ENCODE peak calls at places on chromosomes 4 and X, in four cellular contexts. K is GM12891, L is HepG2, R is H1. O is an unnamed sample.

GRCh38 chrX:39149761-39150160 is 348.5 kb downstream of the MID1IP1 start:
- DNase-seq in K (no peak), R (no peak), L (peak; percentile 3), O (no peak)

GRCh38 chrX:122582280-122582679 is 601.8 kb upstream of the GRIA3 start:
- DNase-seq in R (no peak), K (no peak), L (no peak), O (no peak)

GRCh38 chr4:185215261-185215660 is 5.9 kb downstream of the SNX25 start:
- DNase-seq in K (no peak), L (no peak), R (no peak), O (no peak)

GRCh38 chr4:163693211-163693610 is 198.7 kb downstream of the TMA16 start:
- DNase-seq in L (no peak), K (no peak), R (no peak), O (no peak)

GRCh38 chr4:122119739-122120138 is 32.4 kb upstream of the BLTP1 start:
- DNase-seq in K (no peak), R (no peak), L (no peak), O (no peak)

GRCh38 chrX:48972214-48973164 is 845 bp upstream of the KCND1 start:
- DNase-seq in R (no peak), K (peak; percentile 30), L (peak; percentile 16), O (no peak)

GRCh38 chr4:101075536-101075935 is 271.8 kb downstream of the PPP3CA start:
- DNase-seq in R (no peak), K (no peak), L (no peak), O (no peak)

GRCh38 chr4:109294006-109294405 is 8.5 kb downstream of the COL25A1 start:
- DNase-seq in K (no peak), L (peak; percentile 15), R (no peak), O (no peak)

GRCh38 chr4:125123710-125124109 is 191.0 kb upstream of the FAT4 start:
- DNase-seq in K (no peak), R (no peak), L (no peak), O (no peak)

GRCh38 chr4:121237069-121237399 is 72.9 kb upstream of the TNIP3 start:
- DNase-seq in K (no peak), L (no peak), R (no peak), O (no peak)

GRCh38 chr4:13329340-13329850 is 154.7 kb downstream of the RAB28 start:
- DNase-seq in K (no peak), R (no peak), L (no peak), O (no peak)

GRCh38 chr4:13329963-13330362 is 154.2 kb downstream of the RAB28 start:
- DNase-seq in K (no peak), R (no peak), L (no peak), O (no peak)

GRCh38 chr4:13327991-13328390 is 156.1 kb downstream of the RAB28 start:
- DNase-seq in R (no peak), L (no peak), K (no peak), O (no peak)

GRCh38 chr4:13325744-13326143 is 158.4 kb downstream of the RAB28 start:
- DNase-seq in L (peak; percentile 56), R (no peak), K (no peak), O (no peak)

GRCh38 chr4:13328591-13328990 is 155.5 kb downstream of the RAB28 start:
- DNase-seq in K (no peak), R (no peak), L (no peak), O (no peak)
- TF ChIP-seq TAF1 in K (no peak), R (no peak), L (no peak), O (no peak)

DNA sequence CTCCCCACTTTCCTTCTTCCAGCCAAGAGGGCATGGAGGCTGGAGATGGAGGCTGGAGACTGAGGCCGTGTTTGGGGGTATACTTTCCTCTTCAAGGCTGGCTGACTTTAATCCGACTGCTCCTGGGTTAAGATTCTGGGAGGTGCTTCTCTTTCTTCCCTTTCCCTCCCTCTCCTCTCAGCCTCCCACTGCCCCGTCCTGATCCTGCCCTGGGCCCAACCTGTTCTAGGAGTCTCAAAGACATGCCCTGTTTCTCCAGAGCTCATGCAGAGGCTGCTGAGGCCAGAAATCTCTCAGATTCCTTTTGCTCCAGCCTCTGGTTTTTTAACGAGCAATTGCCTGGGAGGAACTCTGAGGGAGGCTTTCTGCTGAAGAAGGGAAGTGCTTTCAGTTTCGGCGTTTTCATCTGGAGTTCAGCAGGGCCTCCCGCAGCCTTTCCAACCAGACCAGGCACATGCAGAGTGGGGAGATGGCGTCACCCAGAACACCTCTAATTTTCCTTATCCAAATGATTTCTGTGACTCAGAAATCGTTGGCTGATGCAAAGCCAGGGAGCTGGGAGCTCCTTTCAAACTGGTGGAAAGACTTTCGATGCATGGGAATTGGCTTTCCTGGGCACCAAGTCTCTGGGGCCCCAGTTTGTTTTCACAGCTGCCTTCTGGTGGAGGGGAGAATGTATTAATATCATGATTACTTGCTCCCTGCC is 34.5 kb upstream of the FAM9C start:
- DNase-seq in K (no peak), L (no peak), R (no peak), O (no peak)
- TF ChIP-seq POLR2A in K (no peak), L (no peak), R (no peak), O (no peak)

DNA sequence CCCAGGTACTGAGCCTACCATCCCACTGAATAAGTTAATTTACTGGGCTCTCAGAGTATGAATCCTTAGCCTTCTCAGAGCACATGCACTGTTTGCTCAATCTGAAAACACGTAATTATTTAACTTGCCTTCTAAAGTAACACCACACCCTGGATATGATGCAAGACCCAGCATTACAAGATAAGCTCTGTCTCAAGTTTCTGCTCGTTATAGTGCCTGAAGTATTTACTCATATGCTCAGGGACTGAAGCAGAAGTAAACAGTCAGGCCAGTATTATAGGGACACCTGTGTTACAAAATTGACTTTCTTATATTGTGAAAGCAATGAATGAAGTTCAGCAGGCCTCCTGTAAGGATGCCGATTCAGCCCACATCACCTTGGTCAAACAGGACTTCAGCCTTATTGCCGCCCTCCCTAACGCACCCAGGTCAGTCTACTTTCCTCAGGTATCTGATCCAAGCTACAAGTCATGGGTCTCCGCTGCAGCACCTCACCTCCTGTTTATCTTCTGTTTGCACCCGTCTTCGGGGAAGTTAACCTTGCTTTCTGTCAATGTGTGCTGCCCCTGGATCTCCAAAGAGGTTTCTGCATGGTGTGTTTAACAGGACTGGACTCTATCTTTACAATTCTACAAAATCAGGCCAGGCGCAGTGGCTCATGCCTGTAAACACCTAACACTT is 42.9 kb upstream of the KLF3 start:
- DNase-seq in R (no peak), K (no peak), L (peak; percentile 44), O (no peak)
- TF ChIP-seq POLR2AphosphoS5 in R (no peak), K (no peak), L (no peak), O (no peak)

DNA sequence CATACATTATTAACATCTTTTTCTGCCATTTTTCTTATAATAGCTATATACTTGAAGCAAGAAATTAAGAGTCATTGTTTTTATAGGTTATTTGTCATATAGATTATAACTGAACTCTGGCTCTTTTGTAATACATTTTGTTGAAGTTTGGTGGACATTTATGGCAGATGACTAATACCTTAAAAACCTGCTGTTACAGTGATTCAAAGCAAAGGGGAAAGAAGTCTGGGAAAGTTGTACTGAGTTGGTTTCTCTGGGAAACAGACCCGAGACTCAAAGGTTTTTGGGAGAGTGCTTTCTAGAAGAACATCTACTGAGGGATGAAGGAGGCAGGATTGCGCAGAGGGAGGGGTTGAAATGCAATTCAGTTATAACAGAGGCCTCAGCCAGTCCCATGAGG is 35.9 kb downstream of the NAP1L5 start:
- DNase-seq in L (no peak), K (no peak), R (no peak), O (no peak)
- TF ChIP-seq TAF1 in L (no peak), K (no peak), R (no peak), O (no peak)

GRCh38 chr4:89497517-89498308 is 190.1 kb upstream of the GPRIN3 start:
- DNase-seq in R (no peak), K (no peak), L (no peak), O (no peak)
- TF ChIP-seq POLR2A in R (no peak), K (no peak), L (no peak), O (no peak)

GRCh38 chr4:7539186-7539585 is 104.5 kb upstream of the PSAPL1 start:
- DNase-seq in R (no peak), L (no peak), K (no peak), O (no peak)
- TF ChIP-seq POLR2AphosphoS5 in R (no peak), L (no peak), K (no peak), O (no peak)

O was measured in GM12892.